ENCODE peak calls at places on chromosomes 2 and 18, in four cellular contexts. U, N, V and D are unnamed samples.

GRCh38 chr2:181972431-181973190 is 13.0 kb upstream of the PPP1R1C start:
- DNase-seq in N (no peak), V (no peak), U (no peak), D (no peak)

GRCh38 chr2:221895366-221896121 is 323.4 kb upstream of the EPHA4 start:
- DNase-seq in N (no peak), U (no peak), V (no peak), D (no peak)

GRCh38 chr2:122098301-122098700 is 342.9 kb downstream of the TSN start:
- DNase-seq in V (no peak), U (no peak), N (no peak), D (no peak)

GRCh38 chr2:133495226-133495625 is 73.0 kb downstream of the NCKAP5 start:
- DNase-seq in U (no peak), N (no peak), V (no peak), D (no peak)

GRCh38 chr2:655626-656025 is 21.6 kb downstream of the TMEM18 start:
- DNase-seq in V (no peak), U (no peak), N (no peak), D (no peak)

GRCh38 chr18:79477711-79478483 is 82.2 kb downstream of the NFATC1 start:
- DNase-seq in N (no peak), V (peak), U (no peak), D (no peak)

GRCh38 chr2:10810175-10811161 is 2.1 kb downstream of the PDIA6 start:
- DNase-seq in N (no peak), V (no peak), U (no peak), D (no peak)

GRCh38 chr2:46096272-46096671 is 200.9 kb upstream of the EPAS1 start:
- DNase-seq in U (no peak), V (no peak), N (no peak), D (no peak)

GRCh38 chr2:33366473-33366872 is 110.0 kb upstream of the RASGRP3 start:
- DNase-seq in N (peak), U (peak), V (peak), D (no peak)

GRCh38 chr18:78773819-78774218 is 205.8 kb upstream of the SALL3 start:
- DNase-seq in N (no peak), U (no peak), V (no peak), D (no peak)

GRCh38 chr2:192195548-192196418 is 1.1 kb upstream of the TMEFF2 start:
- DNase-seq in N (no peak), V (peak), U (no peak), D (no peak)

GRCh38 chr18:59623456-59624383 is 73.5 kb downstream of the CCBE1 start:
- DNase-seq in N (no peak), U (no peak), V (no peak), D (peak)

GRCh38 chr2:163469561-163469962 is 266.2 kb downstream of the FIGN start:
- DNase-seq in U (no peak), N (no peak), V (no peak), D (no peak)

GRCh38 chr18:46387426-46388131 is 269.4 kb downstream of the LOXHD1 start:
- DNase-seq in N (no peak), V (no peak), U (no peak), D (no peak)

GRCh38 chr2:100247256-100248043 is 74.9 kb downstream of the LONRF2 start:
- DNase-seq in V (no peak), U (no peak), N (no peak), D (no peak)

GRCh38 chr2:113895301-113895700 is 5.4 kb downstream of the ACTR3 start:
- DNase-seq in V (no peak), N (no peak), U (no peak), D (no peak)

GRCh38 chr2:45241061-45241561 is 231.9 kb upstream of the SIX2 start:
- DNase-seq in N (peak), V (no peak), U (no peak), D (no peak)

GRCh38 chr2:168466834-168467565 is 10.9 kb downstream of the CERS6 start:
- DNase-seq in V (no peak), U (no peak), N (no peak), D (no peak)

GRCh38 chr2:42567806-42568429 is 514 bp upstream of the MTA3 start:
- DNase-seq in U (peak), V (peak), N (no peak), D (no peak)

GRCh38 chr18:48832961-48833700 is 117.6 kb downstream of the SMAD7 start:
- DNase-seq in N (no peak), U (peak), V (peak), D (no peak)

GRCh38 chr2:165205865-165206264 is 2.0 kb upstream of the SCN3A start:
- DNase-seq in V (no peak), N (no peak), U (no peak), D (no peak)

GRCh38 chr18:46718501-46719341 is 38.1 kb downstream of the ST8SIA5 start:
- DNase-seq in V (no peak), N (peak), U (no peak), D (peak)

GRCh38 chr2:173664520-173664919 is 300.7 kb downstream of the SP3 start:
- DNase-seq in V (no peak), U (no peak), N (no peak), D (no peak)

GRCh38 chr2:1602359-1603010 is 141.8 kb downstream of the PXDN start:
- DNase-seq in N (no peak), V (no peak), U (no peak), D (no peak)

GRCh38 chr2:56184500-56184996 is 758 bp downstream of the CCDC85A start:
- DNase-seq in U (no peak), N (no peak), V (no peak), D (no peak)

GRCh38 chr2:221616561-221616960 is 44.5 kb upstream of the EPHA4 start:
- DNase-seq in N (no peak), V (no peak), U (no peak), D (no peak)

GRCh38 chr2:98521266-98521665 is 76.6 kb downstream of the INPP4A start:
- DNase-seq in V (peak), U (no peak), N (no peak), D (no peak)

GRCh38 chr2:171086352-171087290 is 74.1 kb downstream of the TLK1 start:
- DNase-seq in U (peak), N (peak), V (no peak), D (peak)

GRCh38 chr2:9857814-9858729 is 14.8 kb downstream of the TAF1B start:
- DNase-seq in N (no peak), V (no peak), U (no peak), D (no peak)

GRCh38 chr2:58239243-58239642 is 1.9 kb downstream of the FANCL start:
- DNase-seq in U (no peak), N (no peak), V (no peak), D (no peak)

GRCh38 chr2:119426801-119427395 is 4.8 kb upstream of the TMEM37 start:
- DNase-seq in V (peak), U (no peak), N (no peak), D (no peak)

GRCh38 chr2:14944562-14945346 is 312.2 kb downstream of the LRATD1 start:
- DNase-seq in V (no peak), U (no peak), N (peak), D (peak)

GRCh38 chr18:48605408-48605845 is 66.6 kb downstream of the CTIF start:
- DNase-seq in N (no peak), V (no peak), U (no peak), D (no peak)

GRCh38 chr2:86216577-86217555 is 17.6 kb downstream of the MRPL35 start:
- DNase-seq in U (no peak), N (no peak), V (no peak), D (peak)

GRCh38 chr2:154125900-154126299 is 254.2 kb downstream of the GALNT13 start:
- DNase-seq in V (no peak), N (no peak), U (no peak), D (peak)